ENCODE peak calls at places on chromosome 9, in six cellular contexts. One of them, this sample, is unnamed.

GRCh38 chr9:76773051-76773450 is 8.8 kb downstream of the PCA3 start:
- DNase-seq in suprapubic skin: no peak
- DNase-seq in astrocyte: peak; percentile 61
- DNase-seq in lower lobe of right lung: no peak
- DNase-seq in neural progenitor cell: no peak
- DNase-seq in transverse colon: no peak
- DNase-seq in this sample: no peak

GRCh38 chr9:16976427-16976826 is 106.0 kb upstream of the BNC2 start:
- DNase-seq in suprapubic skin: no peak
- DNase-seq in astrocyte: no peak
- DNase-seq in lower lobe of right lung: no peak
- DNase-seq in neural progenitor cell: no peak
- DNase-seq in transverse colon: no peak
- DNase-seq in this sample: no peak

GRCh38 chr9:114813717-114814418 is 8.0 kb upstream of the TNFSF15 start:
- DNase-seq in suprapubic skin: no peak
- DNase-seq in astrocyte: no peak
- DNase-seq in lower lobe of right lung: no peak
- DNase-seq in neural progenitor cell: no peak
- DNase-seq in transverse colon: no peak
- DNase-seq in this sample: no peak

GRCh38 chr9:82490019-82490499 is 501.5 kb downstream of the SPATA31D1 start:
- DNase-seq in suprapubic skin: no peak
- DNase-seq in astrocyte: peak; percentile 92
- DNase-seq in lower lobe of right lung: no peak
- DNase-seq in neural progenitor cell: peak; percentile 12
- DNase-seq in transverse colon: no peak
- DNase-seq in this sample: no peak

GRCh38 chr9:113626735-113627495 is 163.4 kb downstream of the RGS3 start:
- DNase-seq in suprapubic skin: peak; percentile 73
- DNase-seq in astrocyte: no peak
- DNase-seq in lower lobe of right lung: no peak
- DNase-seq in neural progenitor cell: no peak
- DNase-seq in transverse colon: no peak
- DNase-seq in this sample: peak; percentile 91

GRCh38 chr9:2810424-2811075 is 33.3 kb downstream of the PUM3 start:
- DNase-seq in suprapubic skin: no peak
- DNase-seq in astrocyte: peak; percentile 13
- DNase-seq in lower lobe of right lung: no peak
- DNase-seq in neural progenitor cell: peak; percentile 13
- DNase-seq in transverse colon: no peak
- DNase-seq in this sample: no peak

GRCh38 chr9:38154501-38155421 is 85.7 kb upstream of the SHB start:
- DNase-seq in suprapubic skin: no peak
- DNase-seq in astrocyte: no peak
- DNase-seq in lower lobe of right lung: no peak
- DNase-seq in neural progenitor cell: no peak
- DNase-seq in transverse colon: no peak
- DNase-seq in this sample: peak; percentile 46

GRCh38 chr9:124202447-124202971 is 55.2 kb upstream of the NEK6 start:
- DNase-seq in suprapubic skin: no peak
- DNase-seq in astrocyte: no peak
- DNase-seq in lower lobe of right lung: peak; percentile 84
- DNase-seq in neural progenitor cell: no peak
- DNase-seq in transverse colon: peak; percentile 68
- DNase-seq in this sample: no peak

GRCh38 chr9:110648698-110649097 is 19.9 kb upstream of the MUSK start:
- DNase-seq in suprapubic skin: no peak
- DNase-seq in astrocyte: no peak
- DNase-seq in lower lobe of right lung: no peak
- DNase-seq in neural progenitor cell: no peak
- DNase-seq in transverse colon: no peak
- DNase-seq in this sample: no peak

GRCh38 chr9:113345165-113345564 is 4.2 kb upstream of the BSPRY start:
- DNase-seq in suprapubic skin: no peak
- DNase-seq in astrocyte: no peak
- DNase-seq in lower lobe of right lung: no peak
- DNase-seq in neural progenitor cell: no peak
- DNase-seq in transverse colon: peak; percentile 45
- DNase-seq in this sample: no peak

GRCh38 chr9:127384016-127384730 is 12.8 kb upstream of the SLC2A8 start:
- DNase-seq in suprapubic skin: peak; percentile 41
- DNase-seq in astrocyte: no peak
- DNase-seq in lower lobe of right lung: no peak
- DNase-seq in neural progenitor cell: no peak
- DNase-seq in transverse colon: no peak
- DNase-seq in this sample: peak; percentile 34

GRCh38 chr9:96338299-96338698 is 36.3 kb upstream of the HSD17B3 start:
- DNase-seq in suprapubic skin: no peak
- DNase-seq in astrocyte: no peak
- DNase-seq in lower lobe of right lung: no peak
- DNase-seq in neural progenitor cell: no peak
- DNase-seq in transverse colon: no peak
- DNase-seq in this sample: no peak

GRCh38 chr9:112203536-112203935 is 28.4 kb upstream of the SUSD1 start:
- DNase-seq in suprapubic skin: no peak
- DNase-seq in astrocyte: peak; percentile 73
- DNase-seq in lower lobe of right lung: no peak
- DNase-seq in neural progenitor cell: no peak
- DNase-seq in transverse colon: no peak
- DNase-seq in this sample: no peak

GRCh38 chr9:124389146-124389939 is 25.9 kb downstream of the PSMB7 start:
- DNase-seq in suprapubic skin: no peak
- DNase-seq in astrocyte: no peak
- DNase-seq in lower lobe of right lung: no peak
- DNase-seq in neural progenitor cell: no peak
- DNase-seq in transverse colon: no peak
- DNase-seq in this sample: no peak

GRCh38 chr9:134314950-134315715 is 11.1 kb upstream of the RXRA start:
- DNase-seq in suprapubic skin: no peak
- DNase-seq in astrocyte: no peak
- DNase-seq in lower lobe of right lung: peak; percentile 37
- DNase-seq in neural progenitor cell: peak; percentile 80
- DNase-seq in transverse colon: no peak
- DNase-seq in this sample: peak; percentile 59

DNA sequence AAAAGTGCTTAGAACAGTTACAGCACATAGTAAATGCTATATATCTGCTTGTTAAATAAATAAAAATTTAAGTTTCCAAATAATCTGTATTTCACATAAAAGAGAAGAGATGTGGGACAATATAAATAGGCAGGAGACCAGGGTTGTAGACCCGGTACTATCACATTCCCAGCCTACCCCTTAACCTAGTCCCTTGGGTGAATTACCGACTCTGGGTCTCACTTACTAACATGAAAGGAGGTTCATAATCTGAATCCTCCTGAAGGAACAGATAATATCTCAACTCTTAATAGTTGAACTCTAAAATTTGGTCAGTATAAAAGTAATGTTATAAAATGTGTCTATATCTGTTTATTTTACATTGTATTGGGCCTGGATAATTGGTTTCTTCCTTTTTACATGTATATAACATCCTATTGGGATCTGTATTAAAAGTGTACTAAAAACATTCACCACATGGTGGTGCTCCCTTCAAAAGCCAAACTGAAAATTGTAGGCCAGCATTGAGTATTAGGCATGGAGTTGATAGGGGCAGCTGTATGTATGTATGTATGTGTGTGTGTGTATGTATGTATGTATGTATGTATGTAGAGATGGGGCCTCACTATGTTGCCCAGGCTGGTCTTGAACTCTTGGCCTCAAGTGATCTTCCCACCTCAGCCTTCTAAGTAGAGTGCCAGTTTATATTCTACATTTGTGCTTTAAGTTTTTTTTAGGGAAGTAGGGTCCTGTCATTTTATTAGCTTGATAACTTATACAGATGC is 64.2 kb upstream of the ABL1 start:
- DNase-seq in suprapubic skin: no peak
- DNase-seq in astrocyte: peak; percentile 45
- DNase-seq in lower lobe of right lung: no peak
- DNase-seq in neural progenitor cell: peak; percentile 53
- DNase-seq in transverse colon: no peak
- DNase-seq in this sample: no peak
- TF ChIP-seq CTCF in suprapubic skin: peak; percentile 41
- TF ChIP-seq CTCF in astrocyte: peak; percentile 67
- TF ChIP-seq CTCF in lower lobe of right lung: peak; percentile 54
- TF ChIP-seq CTCF in neural progenitor cell: peak; percentile 72
- TF ChIP-seq CTCF in transverse colon: peak; percentile 60
- TF ChIP-seq CTCF in this sample: peak; percentile 82

GRCh38 chr9:89640391-89640790 is 35.6 kb downstream of the GADD45G start:
- DNase-seq in suprapubic skin: no peak
- DNase-seq in astrocyte: no peak
- DNase-seq in lower lobe of right lung: peak; percentile 64
- DNase-seq in neural progenitor cell: no peak
- DNase-seq in transverse colon: no peak
- DNase-seq in this sample: peak; percentile 68

GRCh38 chr9:89639961-89640360 is 35.1 kb downstream of the GADD45G start:
- DNase-seq in suprapubic skin: no peak
- DNase-seq in astrocyte: no peak
- DNase-seq in lower lobe of right lung: no peak
- DNase-seq in neural progenitor cell: no peak
- DNase-seq in transverse colon: no peak
- DNase-seq in this sample: no peak

GRCh38 chr9:89638897-89639296 is 34.1 kb downstream of the GADD45G start:
- DNase-seq in suprapubic skin: no peak
- DNase-seq in astrocyte: no peak
- DNase-seq in lower lobe of right lung: no peak
- DNase-seq in neural progenitor cell: no peak
- DNase-seq in transverse colon: no peak
- DNase-seq in this sample: no peak

GRCh38 chr9:89640801-89641200 is 36.0 kb downstream of the GADD45G start:
- DNase-seq in suprapubic skin: no peak
- DNase-seq in astrocyte: no peak
- DNase-seq in lower lobe of right lung: no peak
- DNase-seq in neural progenitor cell: no peak
- DNase-seq in transverse colon: no peak
- DNase-seq in this sample: no peak

DNA sequence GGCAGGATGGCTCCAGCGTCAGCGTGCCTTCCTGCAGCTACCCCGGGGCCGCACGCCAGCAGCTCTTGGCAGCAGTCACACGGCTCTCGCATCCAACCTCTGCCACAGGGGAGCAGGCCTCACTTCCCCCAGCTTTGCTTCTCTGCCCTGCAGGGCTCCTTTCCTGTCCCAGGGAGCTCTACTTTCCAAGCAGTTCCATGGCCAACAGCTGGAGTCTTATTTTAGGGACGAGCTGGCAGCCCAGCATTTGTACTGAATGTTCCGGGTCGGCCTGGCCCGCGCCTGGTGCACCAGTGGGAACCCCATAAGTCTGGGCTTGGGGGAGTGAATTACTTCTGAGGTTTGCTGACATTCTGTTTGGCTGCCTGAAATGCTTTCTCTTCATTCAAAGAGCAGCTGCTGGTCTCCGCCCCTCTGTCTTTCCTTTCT is 34.6 kb downstream of the GADD45G start:
- DNase-seq in suprapubic skin: no peak
- DNase-seq in astrocyte: no peak
- DNase-seq in lower lobe of right lung: no peak
- DNase-seq in neural progenitor cell: no peak
- DNase-seq in transverse colon: no peak
- DNase-seq in this sample: peak; percentile 93
- H3K27ac ChIP-seq in suprapubic skin: peak overlapping the region; percentile 45
- H3K27ac ChIP-seq in astrocyte: no peak overlapping the region
- H3K27ac ChIP-seq in lower lobe of right lung: peak overlapping the region; percentile 76
- H3K27ac ChIP-seq in neural progenitor cell: no peak overlapping the region
- H3K27ac ChIP-seq in transverse colon: peak overlapping the region; percentile 70
- H3K27ac ChIP-seq in this sample: peak overlapping the region; percentile 82

GRCh38 chr9:131400627-131401026 is 6.7 kb downstream of the PRRC2B start:
- DNase-seq in suprapubic skin: no peak
- DNase-seq in astrocyte: no peak
- DNase-seq in lower lobe of right lung: no peak
- DNase-seq in neural progenitor cell: no peak
- DNase-seq in transverse colon: no peak
- DNase-seq in this sample: no peak
- H3K4me1 ChIP-seq in suprapubic skin: peaks cover 94% of the 10 kb centered on the region
- H3K4me1 ChIP-seq in astrocyte: peaks cover 70% of the 10 kb centered on the region
- H3K4me1 ChIP-seq in lower lobe of right lung: peaks cover 100% of the 10 kb centered on the region
- H3K4me1 ChIP-seq in neural progenitor cell: peaks cover 88% of the 10 kb centered on the region
- H3K4me1 ChIP-seq in transverse colon: peaks cover 85% of the 10 kb centered on the region
- H3K4me1 ChIP-seq in this sample: peaks cover 99% of the 10 kb centered on the region

DNA sequence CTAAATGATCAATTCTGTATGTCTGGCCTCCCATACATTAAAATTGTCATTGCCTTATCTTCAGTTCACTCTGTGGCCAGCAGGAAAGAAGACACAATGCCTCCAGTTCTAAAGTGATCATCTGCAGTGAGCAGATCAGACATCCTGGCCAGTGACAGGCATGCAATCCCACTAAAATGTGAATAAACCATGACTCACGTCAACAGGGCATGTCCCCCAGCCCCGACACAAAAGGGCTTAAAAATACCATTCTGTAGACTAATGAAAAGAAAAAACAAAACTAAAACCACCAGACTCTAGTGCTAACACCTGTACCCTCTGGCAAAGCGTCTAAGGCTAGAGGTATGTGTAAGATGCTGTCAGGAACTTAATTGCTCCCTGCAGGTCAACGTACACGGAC is 38.5 kb downstream of the DDX31 start:
- DNase-seq in suprapubic skin: no peak
- DNase-seq in astrocyte: peak; percentile 77
- DNase-seq in lower lobe of right lung: no peak
- DNase-seq in neural progenitor cell: no peak
- DNase-seq in transverse colon: no peak
- DNase-seq in this sample: no peak
- TF ChIP-seq CTCF in suprapubic skin: no peak
- TF ChIP-seq CTCF in astrocyte: peak; percentile 11
- TF ChIP-seq CTCF in lower lobe of right lung: no peak
- TF ChIP-seq CTCF in neural progenitor cell: no peak
- TF ChIP-seq CTCF in transverse colon: no peak
- TF ChIP-seq CTCF in this sample: no peak

DNA sequence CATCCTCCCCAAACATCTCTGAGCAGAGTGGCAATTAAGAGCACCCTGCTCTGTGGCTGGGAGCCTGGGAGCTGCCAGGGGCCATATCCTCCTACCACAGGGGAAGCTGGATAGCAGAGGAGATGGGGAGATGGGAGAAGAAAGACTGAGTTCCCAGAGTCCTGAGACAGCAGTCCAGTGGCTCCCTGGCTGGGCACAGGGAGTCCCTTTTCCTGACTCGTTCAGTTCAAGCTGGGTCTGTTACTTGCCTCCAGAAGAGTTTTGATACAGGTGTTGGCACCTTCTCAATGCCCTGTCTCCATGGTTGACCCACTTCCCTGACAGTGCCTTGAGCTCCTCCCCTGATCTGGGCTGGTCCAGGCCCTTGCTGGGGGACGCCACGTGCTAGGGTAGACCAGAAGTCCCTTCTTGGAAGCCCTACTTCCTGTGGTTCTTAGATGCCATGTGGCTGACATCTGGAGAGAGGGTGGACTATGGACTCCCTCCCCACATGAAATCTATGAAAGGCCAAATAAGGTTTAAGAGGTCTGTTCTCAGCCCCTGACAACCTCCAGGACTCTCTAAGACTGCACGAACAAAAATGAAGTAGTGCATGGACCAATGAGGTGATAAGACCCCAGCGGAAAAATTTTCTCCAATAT is 166.2 kb downstream of the AUH start:
- DNase-seq in suprapubic skin: no peak
- DNase-seq in astrocyte: no peak
- DNase-seq in lower lobe of right lung: no peak
- DNase-seq in neural progenitor cell: no peak
- DNase-seq in transverse colon: no peak
- DNase-seq in this sample: no peak
- H3K27ac ChIP-seq in suprapubic skin: peak overlapping the region; percentile 93
- H3K27ac ChIP-seq in astrocyte: no peak overlapping the region
- H3K27ac ChIP-seq in lower lobe of right lung: peak overlapping the region; percentile 66
- H3K27ac ChIP-seq in neural progenitor cell: no peak overlapping the region
- H3K27ac ChIP-seq in transverse colon: peak overlapping the region; percentile 99
- H3K27ac ChIP-seq in this sample: peak overlapping the region; percentile 94

GRCh38 chr9:95045751-95046150 is 271.8 kb downstream of the FANCC start:
- DNase-seq in suprapubic skin: no peak
- DNase-seq in astrocyte: no peak
- DNase-seq in lower lobe of right lung: no peak
- DNase-seq in neural progenitor cell: peak; percentile 43
- DNase-seq in transverse colon: no peak
- DNase-seq in this sample: no peak
- H3K4me1 ChIP-seq in suprapubic skin: peaks cover 51% of the 10 kb centered on the region
- H3K4me1 ChIP-seq in astrocyte: peaks cover 15% of the 10 kb centered on the region
- H3K4me1 ChIP-seq in lower lobe of right lung: peaks cover 44% of the 10 kb centered on the region
- H3K4me1 ChIP-seq in neural progenitor cell: peaks cover 16% of the 10 kb centered on the region
- H3K4me1 ChIP-seq in transverse colon: peaks cover 38% of the 10 kb centered on the region
- H3K4me1 ChIP-seq in this sample: no peaks in the 10 kb centered on the region